ENCODE peak calls at places on chromosome 6, in seven cellular contexts. O is mesendoderm, V is IMR-90, U is H9, K is trophoblast cell, G is mesenchymal stem cell, F is H1. D is an unnamed sample. For H3K4me1, the result is how much of the 10 kb centered on the place peaks cover.

GRCh38 chr6:147695819-147696218 is 187.3 kb downstream of the SAMD5 start:
- DNase-seq in G (no peak), O (no peak), K (no peak), F (no peak), V (no peak), U (no peak), D (no peak)

GRCh38 chr6:33124525-33124901 is 48.7 kb downstream of the HLA-DPB1 start:
- DNase-seq in V (no peak), F (no peak), K (no peak), G (no peak), O (no peak), U (peak), D (no peak)

GRCh38 chr6:343960-344815 is 47.4 kb upstream of the IRF4 start:
- DNase-seq in K (no peak), O (no peak), G (peak), V (no peak), F (no peak), U (no peak), D (no peak)

GRCh38 chr6:13281630-13282156 is 46.6 kb downstream of the TBC1D7 start:
- DNase-seq in K (no peak), O (no peak), V (no peak), U (no peak), G (peak), F (no peak), D (no peak)

GRCh38 chr6:132611616-132612015 is 12.5 kb downstream of the TAAR2 start:
- DNase-seq in F (no peak), U (no peak), O (no peak), K (no peak), V (no peak), G (no peak), D (no peak)

GRCh38 chr6:151807513-151808330 is at the start of gene ESR1:
- DNase-seq in G (peak), K (no peak), F (peak), U (peak), V (no peak), O (peak), D (no peak)

GRCh38 chr6:90087103-90087833 is 193.0 kb downstream of the GJA10 start:
- DNase-seq in G (peak), K (no peak), U (no peak), V (peak), O (no peak), F (no peak), D (no peak)

GRCh38 chr6:22253955-22254655 is 42.7 kb downstream of the PRL start:
- DNase-seq in O (no peak), F (no peak), K (no peak), G (no peak), V (no peak), U (no peak), D (peak)

GRCh38 chr6:21163110-21163837 is 430.3 kb upstream of the SOX4 start:
- DNase-seq in G (peak), U (no peak), F (no peak), O (no peak), V (peak), K (peak), D (no peak)

GRCh38 chr6:103587722-103588121 is 1272.0 kb downstream of the HACE1 start:
- DNase-seq in U (no peak), F (no peak), K (no peak), G (no peak), O (no peak), V (no peak), D (no peak)

GRCh38 chr6:64872633-64873032 is 834.4 kb downstream of the EYS start:
- DNase-seq in K (no peak), O (no peak), G (no peak), F (no peak), U (no peak), V (no peak), D (no peak)

GRCh38 chr6:139659711-139660110 is 285.3 kb upstream of the CITED2 start:
- DNase-seq in F (no peak), K (no peak), V (no peak), U (no peak), G (no peak), O (no peak), D (no peak)

DNA sequence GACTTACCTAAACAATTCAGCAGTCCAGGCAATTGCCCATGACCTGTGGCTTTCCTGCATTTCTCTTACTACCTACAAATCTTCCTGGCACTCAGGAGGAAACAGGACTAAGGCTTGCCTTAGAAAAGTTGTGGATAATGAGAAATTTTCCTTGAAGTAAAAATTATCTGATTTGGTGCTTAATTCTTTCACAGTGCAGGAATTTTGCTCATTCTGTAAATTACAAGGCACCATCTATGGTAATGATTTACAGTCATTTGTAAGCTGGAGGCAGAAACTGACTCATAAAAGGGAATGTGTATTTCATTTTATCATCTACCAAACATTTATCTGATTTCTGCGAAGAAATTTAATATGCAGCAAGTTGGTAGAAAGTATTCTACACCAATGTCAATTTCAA is 211.5 kb upstream of the FKBP1C start:
- DNase-seq in V (no peak), F (no peak), G (peak), K (peak), U (no peak), O (peak), D (no peak)
- H3K9ac ChIP-seq in V (no peak), F (no peak), G (peak), K (no peak), U (no peak), O (no peak), D (no peak)

DNA sequence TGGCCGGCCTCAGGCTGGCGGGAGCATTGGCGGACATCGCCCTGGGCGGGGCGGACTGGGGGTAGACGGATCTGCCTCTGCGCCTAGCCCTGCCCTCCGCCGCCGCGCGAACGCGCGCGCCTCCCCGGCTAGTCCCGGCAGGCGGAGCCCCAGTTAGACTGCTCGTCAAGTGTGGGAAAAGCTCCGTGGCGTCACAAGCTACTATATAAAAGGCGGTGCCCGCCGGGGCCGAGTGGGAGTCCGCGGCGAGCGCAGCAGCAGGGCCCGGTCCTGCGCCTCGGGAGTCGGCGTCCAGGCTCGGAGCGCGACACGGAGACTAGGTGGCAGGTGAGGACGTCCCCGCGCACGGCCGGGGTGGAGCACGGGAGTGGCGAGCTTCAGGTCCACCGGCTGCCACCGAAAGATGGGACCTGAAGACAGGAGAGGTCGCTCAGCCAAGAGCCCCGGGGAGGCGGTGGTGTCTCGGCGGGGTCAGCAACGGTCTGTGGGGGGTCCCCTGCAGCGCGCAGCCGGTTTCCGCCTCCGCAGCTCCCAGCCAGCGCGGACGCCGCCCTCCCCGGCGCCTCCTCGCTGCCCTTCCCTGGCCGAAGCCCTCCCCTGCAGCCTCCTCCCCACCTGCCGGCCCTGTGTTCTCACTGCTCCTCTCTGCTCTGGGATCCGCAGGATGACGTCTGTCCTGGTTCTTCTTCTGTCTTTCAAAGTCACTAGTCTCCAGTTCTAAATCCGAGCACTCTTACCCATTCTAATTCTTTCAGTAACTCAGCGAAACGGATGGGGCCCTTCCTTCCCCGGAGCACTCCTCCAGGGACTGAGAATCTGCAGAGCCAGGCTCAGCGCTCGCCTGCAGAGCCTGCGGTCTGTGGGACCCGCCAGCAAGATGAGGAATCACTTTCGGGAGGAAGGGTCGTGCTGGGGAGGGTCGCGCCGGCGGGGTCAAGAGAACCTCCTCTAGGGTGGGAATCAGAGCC is 4.3 kb upstream of the RIPK1 start:
- DNase-seq in K (peak), F (peak), V (peak), O (peak), U (peak), G (peak), D (peak)
- H3K4me1 ChIP-seq in K (under half), F (under half), V (under half), O (under half), U (under half), G (under half), D (under half)

GRCh38 chr6:163577404-163577803 is 162.9 kb downstream of the QKI start:
- DNase-seq in U (no peak), K (no peak), G (no peak), O (peak), V (no peak), F (no peak), D (no peak)

GRCh38 chr6:163579111-163579879 is 164.8 kb downstream of the QKI start:
- DNase-seq in O (peak), K (peak), V (no peak), U (no peak), G (no peak), F (no peak), D (no peak)

GRCh38 chr6:163583558-163583957 is 169.0 kb downstream of the QKI start:
- DNase-seq in F (no peak), K (peak), O (peak), V (no peak), G (no peak), U (no peak), D (no peak)

GRCh38 chr6:163579880-163580295 is 165.4 kb downstream of the QKI start:
- DNase-seq in F (no peak), G (no peak), U (no peak), K (peak), O (peak), V (no peak), D (no peak)

GRCh38 chr6:163580311-163581030 is 166.0 kb downstream of the QKI start:
- DNase-seq in O (no peak), K (no peak), U (no peak), V (no peak), G (no peak), F (no peak), D (no peak)
- H2AK5ac ChIP-seq in O (no peak), K (no peak), U (no peak), V (no peak), G (no peak), F (no peak), D (no peak)

GRCh38 chr6:133945158-133945557 is 7.9 kb upstream of the TBPL1 start:
- DNase-seq in G (peak), O (peak), F (no peak), U (peak), V (peak), K (peak), D (no peak)
- H3K9ac ChIP-seq in G (no peak), O (no peak), F (no peak), U (no peak), V (no peak), K (no peak), D (no peak)

GRCh38 chr6:44221291-44221960 is 2.0 kb upstream of the SLC29A1 start:
- DNase-seq in F (peak), G (peak), K (peak), V (peak), O (peak), U (peak), D (no peak)
- H3K4me1 ChIP-seq in F (under half), G (half or more), K (half or more), V (under half), O (under half), U (under half), D (half or more)

GRCh38 chr6:125793280-125793679 is 2.5 kb downstream of the NCOA7 start:
- DNase-seq in F (no peak), G (no peak), V (no peak), K (no peak), U (no peak), O (peak), D (no peak)

GRCh38 chr6:125792680-125793079 is 1.9 kb downstream of the NCOA7 start:
- DNase-seq in U (no peak), K (no peak), G (no peak), O (no peak), V (peak), F (no peak), D (no peak)

GRCh38 chr6:125794342-125795137 is 3.8 kb downstream of the NCOA7 start:
- DNase-seq in U (no peak), V (peak), F (no peak), K (no peak), G (no peak), O (no peak), D (no peak)

GRCh38 chr6:125795301-125795700 is 4.5 kb downstream of the NCOA7 start:
- DNase-seq in V (no peak), G (no peak), K (no peak), O (no peak), U (no peak), F (no peak), D (no peak)

DNA sequence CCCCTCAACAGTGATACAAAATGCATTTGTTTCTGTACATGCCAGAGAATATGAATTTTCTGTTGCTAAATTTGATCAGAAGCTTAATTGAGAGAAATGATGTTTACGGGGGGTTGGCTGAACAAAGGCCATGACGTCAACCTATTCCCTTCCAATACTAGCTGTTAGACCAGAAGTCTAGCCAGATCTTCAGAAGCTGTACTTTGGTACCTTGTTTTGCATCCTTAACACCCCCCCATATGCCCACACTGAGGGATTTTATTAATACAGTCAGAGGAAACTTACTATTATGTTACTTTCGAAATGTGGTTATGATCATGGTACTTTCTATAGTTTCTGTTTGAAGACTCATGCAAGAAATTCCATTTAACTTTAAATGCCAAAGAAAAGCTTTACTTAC is 3.1 kb downstream of the NCOA7 start:
- DNase-seq in O (no peak), U (no peak), K (no peak), V (no peak), F (no peak), G (no peak), D (no peak)
- H2AK5ac ChIP-seq in O (no peak), U (no peak), K (no peak), V (no peak), F (no peak), G (no peak), D (no peak)

DNA sequence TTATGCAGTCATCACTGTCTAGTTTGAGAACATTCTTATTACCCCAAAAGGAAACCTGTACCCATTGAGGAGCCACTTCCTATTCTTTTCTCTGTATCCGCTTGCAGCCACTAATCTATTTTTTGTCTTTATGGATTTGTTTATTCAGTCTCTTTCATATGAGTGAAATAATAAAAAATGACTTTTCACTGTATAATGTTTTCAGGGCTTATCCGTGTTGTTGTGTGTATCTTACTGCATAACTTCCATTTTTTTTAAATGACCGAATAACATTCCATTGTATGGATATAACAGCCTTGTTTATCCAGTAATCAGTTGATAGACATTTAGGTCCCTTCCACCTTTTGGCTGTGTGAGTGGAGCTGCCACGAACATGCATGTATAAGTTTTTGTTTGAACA is 86.6 kb downstream of the ZFAND3 start:
- DNase-seq in F (no peak), U (no peak), G (peak), V (peak), O (no peak), K (peak), D (no peak)
- H3K9ac ChIP-seq in F (no peak), U (no peak), G (no peak), V (no peak), O (no peak), K (no peak), D (no peak)

D was measured in neuronal stem cell.